ENCODE peak calls at places on chromosomes 4 and X, in eight cellular contexts. U is fibroblast of mammary gland; S is Kasumi-1; D is IMR-90; O is stimulated activated CD4-positive, alpha-beta T cell treated with anti-CD3 and anti-CD28 coated beads, Interleukin-2, amount 100 ng/mL, for 24 hours; B is GM23248; C is NCI-H1436 treated with DMSO at 0.1 percent for 48 hours; J is activated CD4-positive, alpha-beta T cell treated with anti-CD3 and anti-CD28 coated beads, Interleukin-2, amount 10 ng/mL, durations not matched to agents 7 days and 5 days. Y is an unnamed sample.

GRCh38 chr4:121070696-121071639 is 1.4 kb downstream of the NDNF start:
- DNase-seq in J (peak), S (no peak), D (no peak), O (peak), C (no peak), B (peak), U (peak), Y (no peak)

GRCh38 chrX:13120017-13120416 is 75.6 kb upstream of the FAM9C start:
- DNase-seq in U (peak), C (no peak), S (no peak), O (no peak), D (peak), J (no peak), B (peak), Y (no peak)

GRCh38 chrX:2627272-2627867 is 63.7 kb upstream of the CD99 start:
- DNase-seq in D (peak), U (peak), C (no peak), O (peak), B (peak), S (no peak), J (peak), Y (peak)

GRCh38 chr4:173274744-173275143 is 59.4 kb downstream of the HMGB2 start:
- DNase-seq in O (no peak), B (no peak), U (no peak), S (no peak), D (no peak), C (no peak), J (no peak), Y (no peak)

GRCh38 chr4:175622887-175623286 is 189.2 kb downstream of the GPM6A start:
- DNase-seq in S (no peak), J (no peak), B (no peak), O (no peak), D (no peak), C (no peak), U (no peak), Y (no peak)

GRCh38 chrX:140090800-140091275 is 125.5 kb upstream of the CXorf66 start:
- DNase-seq in C (no peak), S (no peak), O (peak), B (no peak), D (no peak), U (no peak), J (no peak), Y (no peak)

GRCh38 chrX:152220612-152221011 is 82.2 kb upstream of the MAGEA10 start:
- DNase-seq in J (no peak), D (no peak), B (peak), U (peak), C (no peak), S (no peak), O (no peak), Y (no peak)

GRCh38 chr4:33494150-33494549 is 2750.2 kb downstream of the ARAP2 start:
- DNase-seq in U (peak), S (no peak), D (no peak), O (no peak), C (no peak), J (no peak), B (no peak), Y (no peak)

GRCh38 chr4:53646792-53647191 is 55.5 kb upstream of the LNX1 start:
- DNase-seq in B (no peak), D (no peak), O (no peak), S (no peak), C (no peak), U (no peak), J (no peak), Y (no peak)

GRCh38 chr4:53563824-53564223 is 27.5 kb downstream of the LNX1 start:
- DNase-seq in B (peak), U (peak), D (peak), J (no peak), C (no peak), S (peak), O (peak), Y (no peak)

GRCh38 chrX:1598876-1599790 is 7.7 kb downstream of the AKAP17A start:
- DNase-seq in U (no peak), B (no peak), O (no peak), C (no peak), J (no peak), D (no peak), S (no peak), Y (no peak)

GRCh38 chrX:153703036-153703370 is 15.3 kb downstream of the SLC6A8 start:
- DNase-seq in D (peak), O (no peak), S (no peak), U (peak), C (no peak), B (no peak), J (no peak), Y (no peak)

GRCh38 chrX:125895518-125895917 is 270.6 kb downstream of the DCAF12L2 start:
- DNase-seq in D (no peak), J (no peak), O (no peak), U (no peak), C (no peak), B (no peak), S (no peak), Y (no peak)

GRCh38 chrX:66050140-66050569 is 10.3 kb upstream of the VSIG4 start:
- DNase-seq in D (no peak), B (no peak), C (no peak), S (peak), O (no peak), J (no peak), U (no peak), Y (peak)

GRCh38 chr4:128528793-128529553 is 241.4 kb upstream of the PGRMC2 start:
- DNase-seq in U (peak), O (no peak), S (no peak), B (peak), C (no peak), D (peak), J (no peak), Y (no peak)

GRCh38 chr4:145181091-145181501 is 707 bp upstream of the OTUD4 start:
- DNase-seq in C (no peak), B (no peak), D (no peak), J (no peak), U (peak), O (no peak), S (no peak), Y (no peak)

GRCh38 chrX:20266810-20267598 is at the start of gene RPS6KA3:
- DNase-seq in D (peak), S (peak), O (peak), C (peak), U (peak), J (peak), B (peak), Y (peak)

GRCh38 chr4:39151120-39151713 is 31.1 kb upstream of the WDR19 start:
- DNase-seq in O (no peak), J (no peak), D (peak), S (peak), C (no peak), U (peak), B (peak), Y (peak)

GRCh38 chrX:151975736-151976275 is 1.3 kb upstream of the GABRE start:
- DNase-seq in D (no peak), J (no peak), B (no peak), S (no peak), C (no peak), O (no peak), U (no peak), Y (no peak)

GRCh38 chr4:58871509-58871908 is 1761.3 kb upstream of the IGFBP7 start:
- DNase-seq in O (no peak), B (no peak), J (no peak), D (no peak), U (no peak), S (no peak), C (no peak), Y (no peak)

GRCh38 chrX:48666649-48667048 is 16.9 kb upstream of the WAS start:
- DNase-seq in S (no peak), J (no peak), O (no peak), U (no peak), C (no peak), B (no peak), D (no peak), Y (no peak)

Y was measured in KBM-7.